ENCODE peak calls at places on chromosomes 5 and 9, in ten cellular contexts. Y, J, R, Z, A, W, I, T, B and C are unnamed samples.

GRCh38 chr9:135478858-135479468 is 619 bp upstream of the PPP1R26 start:
- DNase-seq in Y (peak), A (peak), W (peak), T (peak), Z (peak), B (no peak), R (peak), I (no peak), J (no peak), C (peak)

GRCh38 chr5:74040065-74040551 is 414.1 kb downstream of the ARHGEF28 start:
- DNase-seq in Y (no peak), I (no peak), B (no peak), T (no peak), Z (no peak), W (no peak), J (no peak), A (peak), R (no peak), C (peak)

GRCh38 chr9:119197858-119198607 is 171.2 kb downstream of the BRINP1 start:
- DNase-seq in I (no peak), A (no peak), Z (no peak), T (no peak), J (no peak), Y (no peak), R (no peak), W (no peak), B (no peak), C (no peak)

GRCh38 chr5:103638979-103639378 is 76.4 kb upstream of the NUDT12 start:
- DNase-seq in T (no peak), Y (no peak), Z (no peak), W (no peak), B (no peak), R (no peak), J (no peak), I (no peak), A (no peak), C (no peak)

GRCh38 chr9:116115731-116116353 is 37.7 kb upstream of the PAPPA start:
- DNase-seq in W (no peak), J (no peak), B (no peak), A (no peak), Z (no peak), T (no peak), I (no peak), R (no peak), Y (no peak), C (no peak)

GRCh38 chr5:132813599-132814440 is 718 bp downstream of the SOWAHA start:
- DNase-seq in A (no peak), T (no peak), Z (no peak), J (no peak), Y (no peak), B (no peak), R (peak), I (peak), W (no peak), C (peak)

GRCh38 chr9:77846957-77847574 is 184.5 kb downstream of the GNAQ start:
- DNase-seq in W (no peak), R (no peak), Z (no peak), J (peak), T (no peak), I (no peak), Y (no peak), B (no peak), A (peak), C (peak)

GRCh38 chr5:141760193-141760592 is 78.2 kb upstream of the ARAP3 start:
- DNase-seq in A (peak), J (no peak), I (no peak), Y (no peak), B (no peak), Z (no peak), W (no peak), T (no peak), R (no peak), C (no peak)

GRCh38 chr5:153504726-153505125 is 14.3 kb downstream of the GRIA1 start:
- DNase-seq in R (no peak), Z (no peak), B (no peak), I (no peak), W (no peak), Y (no peak), J (no peak), A (no peak), T (no peak), C (no peak)

GRCh38 chr9:88236531-88237453 is 98.5 kb upstream of the SPATA31C2 start:
- DNase-seq in Z (no peak), R (no peak), J (no peak), Y (peak), I (peak), W (no peak), B (no peak), A (no peak), T (no peak), C (no peak)

GRCh38 chr9:93316726-93317494 is 133.0 kb downstream of the WNK2 start:
- DNase-seq in A (no peak), Y (peak), I (no peak), T (no peak), Z (peak), J (no peak), B (no peak), W (no peak), R (no peak), C (no peak)

GRCh38 chr5:126519637-126520592 is 75.1 kb downstream of the ALDH7A1 start:
- DNase-seq in R (no peak), W (no peak), T (no peak), I (no peak), Y (no peak), B (no peak), A (no peak), Z (no peak), J (no peak), C (peak)

GRCh38 chr9:126813072-126813471 is 8.2 kb downstream of the ZBTB43 start:
- DNase-seq in Z (no peak), T (no peak), B (no peak), J (no peak), R (no peak), W (no peak), I (no peak), A (no peak), Y (no peak), C (no peak)

GRCh38 chr5:172509405-172509781 is 55.1 kb upstream of the SH3PXD2B start:
- DNase-seq in Z (no peak), W (peak), I (peak), J (no peak), R (no peak), B (no peak), Y (no peak), T (no peak), A (no peak), C (no peak)

GRCh38 chr9:88781500-88782391 is 209.5 kb upstream of the S1PR3 start:
- DNase-seq in B (no peak), Y (no peak), Z (no peak), I (no peak), T (no peak), J (peak), A (no peak), R (no peak), W (no peak), C (peak)

GRCh38 chr9:129202613-129203555 is 24.8 kb upstream of the IER5L start:
- DNase-seq in B (no peak), Z (peak), W (peak), J (peak), T (peak), Y (peak), I (peak), R (peak), A (peak), C (peak)

GRCh38 chr5:153780876-153781275 is 257.8 kb downstream of the FAM114A2 start:
- DNase-seq in T (no peak), W (no peak), A (no peak), J (no peak), Y (no peak), B (no peak), I (no peak), R (no peak), Z (no peak), C (no peak)

GRCh38 chr5:77563475-77563874 is 71.4 kb upstream of the WDR41 start:
- DNase-seq in B (no peak), T (no peak), A (no peak), J (no peak), R (no peak), Y (no peak), I (peak), Z (no peak), W (no peak), C (no peak)

GRCh38 chr9:88932766-88933165 is 58.5 kb upstream of the S1PR3 start:
- DNase-seq in T (peak), I (no peak), R (no peak), W (no peak), A (no peak), B (no peak), Y (no peak), Z (no peak), J (no peak), C (no peak)

GRCh38 chr9:75455444-75455921 is 367.2 kb downstream of the OSTF1 start:
- DNase-seq in I (no peak), Y (no peak), R (peak), B (no peak), Z (no peak), T (no peak), W (no peak), J (no peak), A (no peak), C (no peak)

GRCh38 chr9:136376457-136376856 is 3.0 kb upstream of the CARD9 start:
- DNase-seq in I (no peak), Y (no peak), Z (no peak), T (no peak), W (no peak), J (no peak), B (no peak), R (no peak), A (no peak), C (no peak)